ENCODE peak calls at places on chromosomes 3 and 15, in four cellular contexts. R, A, B and V are unnamed samples.

GRCh38 chr3:43086460-43087165 is 19.3 kb downstream of the POMGNT2 start:
- DNase-seq in R (no peak), B (no peak), A (no peak), V (no peak)

GRCh38 chr15:27465213-27465612 is 494.2 kb downstream of the GABRG3 start:
- DNase-seq in B (no peak), R (no peak), A (no peak), V (no peak)

GRCh38 chr3:45178131-45179023 is 32.2 kb upstream of the CDCP1 start:
- DNase-seq in A (no peak), R (no peak), B (peak), V (no peak)

GRCh38 chr15:42035362-42035761 is 14.5 kb upstream of the PLA2G4E start:
- DNase-seq in R (no peak), A (peak), B (peak), V (no peak)

GRCh38 chr3:139527287-139527686 is 12.3 kb downstream of the RBP1 start:
- DNase-seq in R (no peak), A (no peak), B (no peak), V (no peak)

GRCh38 chr15:99592135-99592845 is 26.5 kb downstream of the MEF2A start:
- DNase-seq in A (no peak), R (no peak), B (no peak), V (no peak)

GRCh38 chr3:121730940-121731687 is 18.4 kb downstream of the GOLGB1 start:
- DNase-seq in A (no peak), R (no peak), B (no peak), V (no peak)

GRCh38 chr3:168585544-168585943 is 489.8 kb upstream of the GOLIM4 start:
- DNase-seq in B (no peak), R (no peak), A (no peak), V (no peak)

GRCh38 chr3:195095035-195095703 is 175.8 kb downstream of the XXYLT1 start:
- DNase-seq in A (no peak), B (peak), R (no peak), V (no peak)

GRCh38 chr3:46127503-46127902 is 80.6 kb downstream of the CCR1 start:
- DNase-seq in R (no peak), A (peak), B (peak), V (no peak)

GRCh38 chr3:72738752-72739520 is 109.3 kb downstream of the SHQ1 start:
- DNase-seq in B (peak), A (peak), R (no peak), V (peak)

GRCh38 chr15:77654975-77655374 is 22.3 kb upstream of the LINGO1 start:
- DNase-seq in R (no peak), B (peak), A (peak), V (no peak)

GRCh38 chr3:38016410-38016809 is 13.0 kb downstream of the PLCD1 start:
- DNase-seq in R (no peak), A (no peak), B (no peak), V (no peak)

GRCh38 chr3:16377196-16377595 is 112.2 kb downstream of the OXNAD1 start:
- DNase-seq in R (no peak), A (no peak), B (no peak), V (no peak)

GRCh38 chr3:86228106-86228505 is 762.8 kb downstream of the VGLL3 start:
- DNase-seq in B (no peak), A (no peak), R (no peak), V (no peak)

GRCh38 chr15:64897345-64897985 is 14.2 kb upstream of the ANKDD1A start:
- DNase-seq in R (no peak), A (peak), B (no peak), V (no peak)

GRCh38 chr15:45790325-45790943 is 155.6 kb downstream of the SQOR start:
- DNase-seq in B (peak), A (peak), R (no peak), V (no peak)

GRCh38 chr15:91158415-91159394 is 58.6 kb downstream of the SV2B start:
- DNase-seq in A (no peak), B (no peak), R (no peak), V (no peak)

GRCh38 chr3:189210251-189210770 is 38.5 kb downstream of the TPRG1 start:
- DNase-seq in R (no peak), A (no peak), B (no peak), V (no peak)

GRCh38 chr3:155102329-155102728 is 22.2 kb downstream of the MME start:
- DNase-seq in B (no peak), R (no peak), A (no peak), V (no peak)

GRCh38 chr3:126126811-126127431 is 43.0 kb upstream of the SLC41A3 start:
- DNase-seq in A (no peak), R (no peak), B (no peak), V (no peak)

GRCh38 chr15:69298697-69299441 is at the start of gene PAQR5:
- DNase-seq in R (peak), B (peak), A (peak), V (peak)

GRCh38 chr3:185216587-185216918 is 37.3 kb downstream of the EHHADH start:
- DNase-seq in B (no peak), R (peak), A (no peak), V (no peak)

GRCh38 chr3:172315401-172316091 is 132.7 kb downstream of the GHSR start:
- DNase-seq in R (no peak), A (peak), B (peak), V (no peak)

GRCh38 chr3:103341078-103341477 is 906.3 kb downstream of the ZPLD1 start:
- DNase-seq in A (no peak), R (no peak), B (no peak), V (no peak)

GRCh38 chr3:136122006-136122405 is 74.1 kb downstream of the MSL2 start:
- DNase-seq in B (no peak), A (no peak), R (no peak), V (no peak)

GRCh38 chr15:101262551-101262950 is 10.7 kb upstream of the CHSY1 start:
- DNase-seq in R (no peak), A (no peak), B (no peak), V (no peak)

GRCh38 chr15:47460775-47461174 is 256.5 kb upstream of the SEMA6D start:
- DNase-seq in R (no peak), B (no peak), A (no peak), V (no peak)

GRCh38 chr15:45634442-45635190 is at the start of gene SQOR:
- DNase-seq in B (peak), R (no peak), A (peak), V (peak)

GRCh38 chr3:39205131-39205530 is 12.7 kb upstream of the XIRP1 start:
- DNase-seq in R (no peak), A (no peak), B (no peak), V (no peak)